ENCODE peak calls at places on chromosomes 12 and 14, in six cellular contexts. I, Z, F, Y, L and O are unnamed samples.

GRCh38 chr12:49983892-49984291 is 11.1 kb downstream of the AQP6 start:
- DNase-seq in F (no peak), I (no peak), L (peak; percentile 72), Z (peak; percentile 76), Y (peak; percentile 22), O (no peak)

GRCh38 chr14:102545461-102546265 is 36.1 kb upstream of the ANKRD9 start:
- DNase-seq in Y (no peak), F (no peak), I (no peak), Z (no peak), L (peak; percentile 62), O (no peak)

GRCh38 chr12:125148316-125148715 is 83.1 kb downstream of the AACS start:
- DNase-seq in Z (no peak), L (no peak), F (no peak), I (no peak), Y (no peak), O (no peak)

GRCh38 chr12:115942346-115942745 is 335.1 kb downstream of the MED13L start:
- DNase-seq in Y (no peak), L (no peak), F (no peak), I (no peak), Z (no peak), O (no peak)

GRCh38 chr12:22971247-22971646 is 346.3 kb downstream of the ETNK1 start:
- DNase-seq in Y (no peak), Z (no peak), L (no peak), F (no peak), I (no peak), O (no peak)

GRCh38 chr12:103799504-103800251 is 41.4 kb downstream of the NT5DC3 start:
- DNase-seq in F (no peak), L (no peak), Y (peak; percentile 25), I (peak; percentile 94), Z (peak; percentile 19), O (no peak)

GRCh38 chr14:95838862-95839261 is 37.8 kb upstream of the TUNAR start:
- DNase-seq in Z (no peak), Y (no peak), F (no peak), I (no peak), L (no peak), O (no peak)

GRCh38 chr14:81350344-81351096 is 49.6 kb downstream of the STON2 start:
- DNase-seq in L (no peak), I (no peak), Z (no peak), Y (no peak), F (no peak), O (peak; percentile 29)

GRCh38 chr12:112664569-112664968 is 127.0 kb upstream of the RPH3A start:
- DNase-seq in Z (peak; percentile 29), I (no peak), L (no peak), F (peak; percentile 9), Y (peak; percentile 31), O (no peak)

GRCh38 chr14:94330857-94331256 is 7.7 kb upstream of the SERPINA6 start:
- DNase-seq in Y (no peak), Z (no peak), L (no peak), F (no peak), I (no peak), O (no peak)

GRCh38 chr12:125187780-125188741 is 122.8 kb downstream of the AACS start:
- DNase-seq in I (peak; percentile 19), Y (no peak), Z (no peak), F (no peak), L (no peak), O (no peak)

GRCh38 chr12:20274008-20274407 is 94.3 kb upstream of the PDE3A start:
- DNase-seq in F (no peak), Z (no peak), Y (no peak), L (no peak), I (no peak), O (no peak)